ENCODE peak calls at places on chromosomes 13 and 19, in five cellular contexts. Q, D, M, Z and B are unnamed samples.

GRCh38 chr13:114126789-114127472 is 5.5 kb downstream of the RASA3 start:
- DNase-seq in D (no peak), Q (no peak), Z (no peak), M (no peak), B (no peak)

GRCh38 chr13:45331981-45332830 is 8.8 kb downstream of the TPT1 start:
- DNase-seq in Q (no peak), Z (peak), D (no peak), M (no peak), B (peak)

GRCh38 chr19:7870571-7871279 is 3.5 kb downstream of the PRR36 start:
- DNase-seq in D (peak), M (peak), Z (peak), Q (no peak), B (peak)

GRCh38 chr19:7737215-7737614 is 5.3 kb upstream of the CLEC4G start:
- DNase-seq in M (no peak), D (no peak), Q (no peak), Z (no peak), B (no peak)

GRCh38 chr19:42081584-42082258 is 5.8 kb downstream of the ZNF574 start:
- DNase-seq in D (no peak), Z (peak), Q (no peak), M (no peak), B (no peak)

GRCh38 chr13:96090240-96091101 is 564 bp downstream of the HS6ST3 start:
- DNase-seq in Z (no peak), D (peak), M (peak), Q (no peak), B (no peak)

GRCh38 chr13:39527961-39528720 is 74.9 kb downstream of the LHFPL6 start:
- DNase-seq in M (no peak), Q (no peak), Z (no peak), D (no peak), B (peak)

GRCh38 chr13:42804244-42804868 is 23.0 kb downstream of the FAM216B start:
- DNase-seq in D (no peak), Z (no peak), M (no peak), Q (no peak), B (no peak)

GRCh38 chr19:34317311-34317927 is 47.6 kb upstream of the GPI start:
- DNase-seq in D (no peak), Z (no peak), Q (no peak), M (peak), B (no peak)

GRCh38 chr19:28553005-28553404 is 659.9 kb downstream of the UQCRFS1 start:
- DNase-seq in Z (no peak), D (no peak), Q (no peak), M (peak), B (no peak)
- TF ChIP-seq SP1 in Z (no peak), D (no peak), Q (no peak), M (no peak), B (no peak)

GRCh38 chr13:110155072-110155471 is 151.9 kb downstream of the COL4A1 start:
- DNase-seq in M (no peak), D (no peak), Z (no peak), Q (no peak), B (no peak)

GRCh38 chr13:110158201-110158600 is 148.8 kb downstream of the COL4A1 start:
- DNase-seq in M (no peak), Q (no peak), Z (no peak), D (peak), B (no peak)

GRCh38 chr13:110154370-110155031 is 152.5 kb downstream of the COL4A1 start:
- DNase-seq in M (no peak), D (no peak), Z (no peak), Q (no peak), B (no peak)

GRCh38 chr13:110156186-110157065 is 150.5 kb downstream of the COL4A1 start:
- DNase-seq in Z (no peak), D (no peak), M (no peak), Q (no peak), B (no peak)

GRCh38 chr13:110157718-110158117 is 149.2 kb downstream of the COL4A1 start:
- DNase-seq in M (no peak), D (no peak), Q (no peak), Z (no peak), B (peak)
- TF ChIP-seq ZNF274 in M (no peak), D (no peak), Q (no peak), Z (no peak), B (no peak)

GRCh38 chr19:2602391-2603181 is 99.9 kb downstream of the GNG7 start:
- DNase-seq in Q (no peak), M (no peak), D (peak), Z (no peak), B (no peak)
- TF ChIP-seq SP1 in Q (no peak), M (no peak), D (no peak), Z (no peak), B (no peak)

GRCh38 chr13:76336889-76337844 is 549.0 kb downstream of the KCTD12 start:
- DNase-seq in Z (no peak), M (no peak), Q (no peak), D (no peak), B (no peak)
- TF ChIP-seq ZNF274 in Z (no peak), M (no peak), Q (no peak), D (no peak), B (no peak)